ENCODE peak calls at places on chromosomes 4 and X, in six cellular contexts. L is PC-3, A is SK-N-SH, S is GM23248, N is GM23338, B is MM.1S. G is an unnamed sample. For H3K4me1 and H3F3A, the result is how much of the 10 kb centered on the place peaks cover.

GRCh38 chr4:145341381-145341780 is 140.3 kb upstream of the SMAD1 start:
- DNase-seq in S (no peak), B (no peak), N (no peak), A (no peak), L (no peak), G (no peak)

GRCh38 chrX:134948333-134949241 is 42.2 kb upstream of the SMIM10 start:
- DNase-seq in L (peak), A (no peak), B (no peak), S (peak), N (no peak), G (no peak)

GRCh38 chrX:149630681-149631292 is 805 bp downstream of the TMEM185A start:
- DNase-seq in N (no peak), L (peak), S (peak), A (peak), B (no peak), G (no peak)

GRCh38 chr4:109730294-109731051 is 603 bp upstream of the PLA2G12A start:
- DNase-seq in S (peak), N (peak), B (no peak), A (peak), L (peak), G (peak)

GRCh38 chr4:177119693-177120092 is 190.0 kb upstream of the NEIL3 start:
- DNase-seq in A (no peak), L (no peak), S (peak), N (no peak), B (no peak), G (no peak)

GRCh38 chr4:82905205-82905604 is 4.7 kb downstream of the THAP9 start:
- DNase-seq in L (peak), B (peak), A (no peak), S (peak), N (no peak), G (no peak)

GRCh38 chr4:40189997-40190396 is 6.8 kb upstream of the RHOH start:
- DNase-seq in B (peak), A (no peak), N (no peak), L (peak), S (no peak), G (no peak)

GRCh38 chr4:123170843-123171242 is 225.8 kb upstream of the SPRY1 start:
- DNase-seq in S (no peak), N (no peak), B (no peak), L (peak), A (no peak), G (no peak)

GRCh38 chr4:1356181-1356998 is 9.4 kb downstream of the UVSSA start:
- DNase-seq in S (peak), N (peak), B (no peak), L (peak), A (peak), G (peak)

GRCh38 chrX:46838482-46838857 is 1.6 kb downstream of the RP2 start:
- DNase-seq in B (no peak), A (no peak), N (no peak), S (peak), L (no peak), G (no peak)

GRCh38 chrX:40100537-40101429 is 3.0 kb upstream of the BCOR start:
- DNase-seq in S (no peak), L (no peak), N (no peak), A (no peak), B (no peak), G (peak)

GRCh38 chr4:96352051-96352517 is 512.2 kb downstream of the PDHA2 start:
- DNase-seq in B (peak), L (peak), N (peak), A (peak), S (no peak), G (peak)

GRCh38 chr4:112726041-112726440 is 89.1 kb downstream of the LARP7 start:
- DNase-seq in S (no peak), N (no peak), A (no peak), B (no peak), L (peak), G (no peak)

GRCh38 chrX:54042609-54043010 is 1.7 kb downstream of the PHF8 start:
- DNase-seq in S (peak), B (peak), L (peak), A (peak), N (peak), G (peak)

GRCh38 chrX:107826286-107827136 is 845 bp downstream of the MID2 start:
- DNase-seq in L (peak), N (peak), S (peak), A (peak), B (peak), G (peak)

GRCh38 chr4:7658297-7659204 is 223.8 kb upstream of the PSAPL1 start:
- DNase-seq in B (no peak), A (no peak), S (no peak), L (no peak), N (no peak), G (no peak)

GRCh38 chrX:44952329-44953027 is 79.5 kb downstream of the KDM6A start:
- DNase-seq in L (no peak), N (no peak), B (no peak), S (no peak), A (no peak), G (no peak)

GRCh38 chr4:118335316-118335715 is 17.5 kb downstream of the PRSS12 start:
- DNase-seq in B (peak), N (no peak), S (no peak), A (no peak), L (no peak), G (no peak)

GRCh38 chr4:117479673-117480072 is 394.3 kb upstream of the TRAM1L1 start:
- DNase-seq in S (no peak), B (no peak), L (no peak), A (no peak), N (no peak), G (no peak)

GRCh38 chrX:34810364-34810763 is 132.2 kb upstream of the FAM47B start:
- DNase-seq in N (no peak), S (peak), A (no peak), B (no peak), L (peak), G (no peak)

GRCh38 chrX:47661539-47661938 is 2.6 kb upstream of the UXT start:
- DNase-seq in N (no peak), B (no peak), S (no peak), A (no peak), L (no peak), G (no peak)

GRCh38 chrX:153727108-153727931 is 2.7 kb downstream of the ABCD1 start:
- DNase-seq in L (peak), N (no peak), B (no peak), A (no peak), S (peak), G (no peak)

GRCh38 chr4:155822572-155822971 is 43.5 kb downstream of the ASIC5 start:
- DNase-seq in N (no peak), B (no peak), L (peak), S (no peak), A (no peak), G (no peak)

GRCh38 chrX:101206471-101206870 is 13.1 kb upstream of the DRP2 start:
- DNase-seq in A (peak), S (peak), B (peak), L (peak), N (peak), G (peak)

GRCh38 chrX:47577424-47577823 is 4.8 kb upstream of the TIMP1 start:
- DNase-seq in S (no peak), A (no peak), L (no peak), N (no peak), B (no peak), G (no peak)

GRCh38 chr4:24209891-24210290 is 320.0 kb upstream of the PPARGC1A start:
- DNase-seq in L (no peak), B (no peak), N (no peak), S (no peak), A (no peak), G (no peak)

GRCh38 chr4:100372432-100372831 is 145.4 kb downstream of the EMCN start:
- DNase-seq in S (peak), A (peak), L (peak), N (peak), B (no peak), G (peak)

GRCh38 chrX:799808-800207 is 169.2 kb downstream of the SHOX start:
- DNase-seq in A (no peak), B (no peak), N (no peak), L (no peak), S (no peak), G (no peak)

GRCh38 chr4:1293981-1294380 is 4.3 kb downstream of the MAEA start:
- DNase-seq in A (no peak), N (no peak), S (no peak), L (no peak), B (no peak), G (no peak)

GRCh38 chr4:143768007-143768591 is 67.6 kb upstream of the FREM3 start:
- DNase-seq in N (no peak), B (no peak), S (peak), L (peak), A (no peak), G (no peak)

GRCh38 chrX:109839694-109840358 is 106.8 kb upstream of the ACSL4 start:
- DNase-seq in B (no peak), A (no peak), S (peak), N (peak), L (no peak), G (peak)

GRCh38 chrX:76555816-76556215 is 128.3 kb downstream of the MAGEE1 start:
- DNase-seq in A (peak), S (peak), L (peak), B (peak), N (peak), G (peak)

DNA sequence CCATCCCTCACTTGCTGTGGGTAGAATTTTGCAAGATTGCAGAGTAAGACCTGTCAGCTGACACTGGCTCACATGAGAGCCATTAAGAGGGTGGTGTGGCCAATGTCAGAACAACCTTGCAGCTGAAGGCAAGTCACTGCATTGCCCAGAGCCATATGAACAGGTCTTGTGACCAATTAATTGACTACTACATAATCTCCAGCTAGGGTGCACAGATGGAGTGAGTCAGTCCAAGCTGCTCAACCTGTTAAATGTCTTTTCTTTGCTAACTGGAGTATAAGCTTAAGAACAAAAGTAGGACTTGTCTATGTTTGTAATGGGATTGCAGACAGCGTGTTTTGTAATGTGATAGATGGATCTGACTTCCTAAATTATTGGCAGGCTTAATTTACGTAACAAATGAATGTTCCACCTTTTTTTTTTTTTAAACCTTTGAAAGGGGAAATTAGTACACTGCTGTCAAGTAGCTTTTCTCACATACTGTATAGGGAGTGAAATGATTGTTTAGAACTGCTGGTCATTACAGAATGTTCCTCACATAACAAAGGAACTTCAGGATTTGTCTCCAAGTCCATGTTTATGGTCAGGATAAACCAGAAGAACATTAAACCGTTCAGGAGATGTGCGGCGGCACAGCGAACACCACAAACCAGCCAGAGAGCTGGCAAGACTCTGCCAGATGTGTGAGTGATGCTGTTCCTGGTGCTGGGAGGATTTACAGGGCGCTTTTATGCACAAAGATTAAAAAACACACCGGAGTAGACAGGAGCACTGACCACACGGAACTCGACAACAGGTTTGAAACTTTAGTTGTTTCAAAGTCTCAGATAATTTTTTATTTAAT is 37.0 kb downstream of the FNIP2 start:
- DNase-seq in N (no peak), S (peak), A (peak), L (peak), B (no peak), G (no peak)
- H3K4me1 ChIP-seq in N (under half), S (under half), A (under half), L (under half), B (under half), G (under half)

GRCh38 chr4:6546681-6547447 is 28.1 kb upstream of the MAN2B2 start:
- DNase-seq in B (peak), N (peak), S (peak), L (peak), A (peak), G (peak)
- TF ChIP-seq EZH2phosphoT487 in B (no peak), N (no peak), S (no peak), L (no peak), A (no peak), G (no peak)

GRCh38 chr4:153566751-153567150 is 100.6 kb downstream of the TMEM131L start:
- DNase-seq in N (no peak), A (no peak), L (no peak), B (no peak), S (no peak), G (no peak)

GRCh38 chr4:153570228-153570973 is 104.2 kb downstream of the TMEM131L start:
- DNase-seq in B (no peak), A (no peak), N (no peak), L (no peak), S (no peak), G (no peak)

GRCh38 chr4:153560918-153561317 is 94.8 kb downstream of the TMEM131L start:
- DNase-seq in B (no peak), S (peak), A (no peak), N (no peak), L (no peak), G (no peak)

GRCh38 chr4:153564630-153565525 is 98.7 kb downstream of the TMEM131L start:
- DNase-seq in A (no peak), N (no peak), S (peak), B (no peak), L (peak), G (peak)
- H3F3A ChIP-seq in A (under half), N (under half), S (under half), B (under half), L (under half), G (under half)

GRCh38 chrX:133435544-133436124 is 20.3 kb upstream of the GPC4 start:
- DNase-seq in A (no peak), L (no peak), S (no peak), N (peak), B (no peak), G (peak)
- H3K4me1 ChIP-seq in A (under half), L (under half), S (under half), N (under half), B (under half), G (under half)

GRCh38 chr4:10122236-10122932 is 5.8 kb upstream of the WDR1 start:
- DNase-seq in N (no peak), S (no peak), A (no peak), B (no peak), L (no peak), G (no peak)

GRCh38 chr4:10121568-10122097 is 5.0 kb upstream of the WDR1 start:
- DNase-seq in S (no peak), L (no peak), B (no peak), N (no peak), A (no peak), G (no peak)

GRCh38 chr4:10119773-10120172 is 3.2 kb upstream of the WDR1 start:
- DNase-seq in S (no peak), N (no peak), B (no peak), A (no peak), L (no peak), G (no peak)

GRCh38 chr4:10119263-10119662 is 2.7 kb upstream of the WDR1 start:
- DNase-seq in B (no peak), A (no peak), L (no peak), S (no peak), N (peak), G (no peak)

GRCh38 chr4:10120943-10121567 is 4.5 kb upstream of the WDR1 start:
- DNase-seq in S (no peak), N (no peak), A (no peak), B (no peak), L (no peak), G (no peak)
- TF ChIP-seq EZH2phosphoT487 in S (no peak), N (no peak), A (no peak), B (no peak), L (no peak), G (no peak)

GRCh38 chr4:153591441-153591840 is 92.6 kb upstream of the TLR2 start:
- DNase-seq in S (peak), A (no peak), B (no peak), N (no peak), L (no peak), G (no peak)
- H3F3A ChIP-seq in S (under half), A (under half), B (under half), N (under half), L (under half), G (under half)

DNA sequence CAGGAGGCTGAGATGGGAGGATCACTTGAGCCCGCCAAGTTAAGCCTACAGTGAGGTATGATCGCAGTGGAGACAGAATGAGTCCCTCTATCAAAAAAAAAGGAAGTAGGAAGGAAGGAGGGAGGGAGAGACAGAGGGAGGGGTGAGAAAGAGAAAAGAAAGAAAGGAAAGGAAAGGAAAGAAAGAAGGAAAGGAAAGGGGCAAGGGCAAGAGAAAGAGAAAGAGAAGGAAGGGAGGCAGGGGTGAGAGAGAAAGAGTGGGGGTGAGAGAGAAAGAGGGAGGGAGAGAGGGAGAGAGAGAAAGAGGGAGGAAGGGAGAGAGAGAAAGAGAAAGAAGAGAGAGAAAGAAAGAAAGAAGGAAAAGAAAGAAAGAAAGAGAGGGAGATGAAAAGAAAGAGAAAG is 13.2 kb downstream of the ELF2 start:
- DNase-seq in A (no peak), N (no peak), S (no peak), L (no peak), B (no peak), G (no peak)
- H3K4me1 ChIP-seq in A (under half), N (under half), S (under half), L (under half), B (under half), G (under half)